ENCODE peak calls at places on chromosomes 7 and 10, in five cellular contexts. F is astrocyte of the spinal cord, Z is GM13977, P is activated B cell treated with CpG ODN at 0.5 μM for 24 hours, J is Peyer's patch. X is an unnamed sample.

GRCh38 chr10:97095701-97096300 is 90.0 kb downstream of the SLIT1 start:
- DNase-seq in F (no peak), Z (no peak), P (no peak), J (no peak), X (no peak)

GRCh38 chr10:43121444-43121843 is 16.8 kb upstream of the CSGALNACT2 start:
- DNase-seq in F (no peak), Z (no peak), P (no peak), J (peak), X (peak)

GRCh38 chr10:91909178-91909677 is at the start of gene FGFBP3:
- DNase-seq in F (peak), Z (no peak), P (no peak), J (peak), X (no peak)

GRCh38 chr10:79483299-79483698 is 29.0 kb upstream of the EIF5AL1 start:
- DNase-seq in F (no peak), Z (no peak), P (no peak), J (no peak), X (no peak)

GRCh38 chr10:78396754-78397153 is 363.1 kb downstream of the RPS24 start:
- DNase-seq in F (no peak), Z (no peak), P (no peak), J (no peak), X (no peak)

GRCh38 chr7:144404911-144405310 is 1.4 kb upstream of the NOBOX start:
- DNase-seq in F (no peak), Z (no peak), P (no peak), J (no peak), X (no peak)

GRCh38 chr10:72234560-72235095 is 18.6 kb upstream of the ASCC1 start:
- DNase-seq in F (no peak), Z (no peak), P (no peak), J (peak), X (no peak)

GRCh38 chr10:74206727-74207126 is 55.7 kb downstream of the ADK start:
- DNase-seq in F (no peak), Z (no peak), P (no peak), J (no peak), X (no peak)

GRCh38 chr7:50818324-50818723 is 35.6 kb upstream of the GRB10 start:
- DNase-seq in F (no peak), Z (no peak), P (no peak), J (no peak), X (no peak)

GRCh38 chr7:157469181-157470016 is 132.6 kb downstream of the DNAJB6 start:
- DNase-seq in F (no peak), Z (no peak), P (no peak), J (peak), X (no peak)

GRCh38 chr7:47901542-47901941 is 46.7 kb downstream of the PKD1L1 start:
- DNase-seq in F (peak), Z (no peak), P (no peak), J (no peak), X (no peak)

GRCh38 chr7:151010307-151011096 is 13.8 kb downstream of the ATG9B start:
- DNase-seq in F (no peak), Z (no peak), P (no peak), J (peak), X (no peak)

GRCh38 chr7:131471605-131472004 is 84.8 kb downstream of the PODXL start:
- DNase-seq in F (peak), Z (no peak), P (no peak), J (no peak), X (no peak)

GRCh38 chr7:126635545-126635944 is 617.2 kb downstream of the GRM8 start:
- DNase-seq in F (no peak), Z (no peak), P (no peak), J (no peak), X (no peak)

GRCh38 chr10:30462513-30462912 is 28.5 kb downstream of the MAP3K8 start:
- DNase-seq in F (no peak), Z (no peak), P (no peak), J (no peak), X (no peak)

GRCh38 chr7:28767356-28767755 is 190.8 kb downstream of the TRIL start:
- DNase-seq in F (no peak), Z (no peak), P (no peak), J (no peak), X (no peak)

GRCh38 chr10:50231515-50232260 is 19.6 kb downstream of the ASAH2 start:
- DNase-seq in F (no peak), Z (no peak), P (no peak), J (no peak), X (no peak)

GRCh38 chr7:51186531-51186930 is 130.1 kb downstream of the COBL start:
- DNase-seq in F (no peak), Z (no peak), P (no peak), J (no peak), X (no peak)

GRCh38 chr10:69568472-69569143 is 4.6 kb downstream of the NEUROG3 start:
- DNase-seq in F (no peak), Z (no peak), P (no peak), J (no peak), X (no peak)
- TF ChIP-seq CTCF in F (no peak), Z (no peak), P (no peak), J (no peak), X (no peak)

DNA sequence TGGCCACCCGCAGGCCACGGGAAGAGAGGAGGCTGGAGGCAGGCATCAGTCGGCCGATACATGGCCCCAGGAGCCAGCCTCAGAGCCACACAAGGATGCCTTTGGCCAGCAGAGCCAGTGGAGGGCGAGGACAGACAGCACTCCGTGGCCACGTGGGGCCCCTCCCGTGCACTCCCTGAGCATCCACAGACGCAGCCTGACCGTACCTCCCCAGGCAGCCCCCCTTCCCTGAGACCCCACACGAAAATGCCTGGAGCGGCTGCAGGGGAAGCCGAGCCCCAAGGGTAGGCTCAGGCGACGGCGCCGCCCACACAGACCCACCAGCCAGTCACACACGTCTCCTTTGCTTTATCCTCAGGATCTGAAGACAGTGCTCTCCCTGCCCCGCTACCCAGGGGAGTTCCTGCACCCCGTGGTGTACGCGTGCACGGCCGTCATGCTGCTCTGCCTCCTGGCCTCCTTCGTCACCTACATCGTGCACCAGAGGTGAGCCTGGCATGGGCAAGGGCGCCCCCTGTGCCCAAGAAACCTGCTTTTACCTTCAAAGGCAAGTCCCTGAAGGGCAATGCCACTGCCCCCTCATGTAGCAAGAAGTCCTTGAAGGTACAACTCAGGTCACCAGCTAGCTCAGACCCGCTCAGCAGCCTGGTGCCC is 9.0 kb downstream of the ADGRA1 start:
- DNase-seq in F (no peak), Z (no peak), P (no peak), J (no peak), X (no peak)
- TF ChIP-seq CTCF in F (no peak), Z (no peak), P (no peak), J (no peak), X (peak)

GRCh38 chr7:106039486-106040060 is 72.5 kb downstream of the SYPL1 start:
- DNase-seq in F (peak), Z (no peak), P (no peak), J (no peak), X (no peak)
- TF ChIP-seq CTCF in F (peak), Z (no peak), P (no peak), J (no peak), X (no peak)

GRCh38 chr7:2644514-2645273 is 12.9 kb downstream of the TTYH3 start:
- DNase-seq in F (no peak), Z (no peak), P (no peak), J (no peak), X (no peak)

GRCh38 chr7:2641406-2642393 is 9.9 kb downstream of the TTYH3 start:
- DNase-seq in F (peak), Z (peak), P (peak), J (peak), X (peak)

GRCh38 chr7:2645274-2645868 is 13.6 kb downstream of the TTYH3 start:
- DNase-seq in F (no peak), Z (peak), P (no peak), J (peak), X (no peak)

GRCh38 chr7:2646336-2646679 is 14.5 kb downstream of the TTYH3 start:
- DNase-seq in F (no peak), Z (no peak), P (no peak), J (no peak), X (no peak)

DNA sequence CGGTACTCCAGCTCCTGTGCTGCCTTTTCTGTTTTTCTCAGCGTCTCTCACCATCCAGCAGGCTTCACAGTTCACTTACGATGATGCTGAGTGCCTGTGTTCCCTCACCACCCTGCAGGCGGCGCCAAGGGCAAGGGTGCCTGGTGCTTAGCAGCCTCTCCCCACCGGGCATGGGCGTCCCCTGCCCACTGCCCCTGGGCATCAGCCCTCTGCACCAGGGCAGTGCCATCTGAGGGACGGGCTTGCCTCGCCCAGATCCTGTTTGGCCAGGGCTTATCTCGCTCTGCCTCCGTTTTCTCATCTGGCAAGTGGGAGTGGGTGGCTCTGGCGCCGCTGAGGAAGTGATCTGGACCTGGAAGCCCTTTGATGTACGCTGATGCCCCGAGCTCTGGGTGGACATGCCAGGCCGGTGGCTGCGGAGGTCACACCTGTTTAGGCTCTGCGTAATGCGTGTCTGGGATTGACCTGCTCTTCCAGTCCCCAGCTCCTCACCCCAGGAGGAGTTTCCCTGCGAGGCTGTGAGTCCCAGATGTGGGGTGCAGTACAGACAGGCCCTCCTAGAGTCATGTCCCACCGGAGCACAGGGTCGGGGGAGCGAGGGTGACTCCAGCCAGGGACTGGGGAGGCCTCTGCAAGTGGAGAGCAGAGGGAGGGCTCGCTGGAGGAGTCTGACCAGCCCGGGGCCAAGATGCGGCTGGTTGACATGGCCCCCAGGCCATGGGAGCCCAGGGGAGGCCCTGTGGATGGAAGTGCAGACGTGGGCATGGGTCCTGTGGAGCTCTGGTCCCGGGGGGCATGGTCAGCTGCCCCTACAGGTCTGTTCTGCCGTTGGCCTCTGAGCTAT is 11.8 kb downstream of the TTYH3 start:
- DNase-seq in F (no peak), Z (no peak), P (no peak), J (no peak), X (no peak)
- TF ChIP-seq CTCF in F (peak), Z (peak), P (no peak), J (no peak), X (peak)

X was measured in CD14-positive monocyte.